ENCODE peak calls at places on chromosome 19, in nine cellular contexts. One of them, this sample, is unnamed.

GRCh38 chr19:52190679-52191293 is 934 bp downstream of the PPP2R1A start:
- DNase-seq in fibroblast of gingiva: peak
- DNase-seq in upper lobe of left lung: no peak
- DNase-seq in GM12891: no peak
- DNase-seq in left kidney: peak
- DNase-seq in choroid plexus epithelial cell: peak
- DNase-seq in activated CD4-positive, alpha-beta T cell treated with anti-CD3 and anti-CD28 coated beads, Interleukin-2, amount 10 ng/mL, durations not matched to agents 7 days and 5 days: no peak
- DNase-seq in lower lobe of right lung: peak
- DNase-seq in T-helper 2 cell: no peak
- DNase-seq in this sample: peak

GRCh38 chr19:33191501-33191900 is 2.6 kb upstream of the LRP3 start:
- DNase-seq in fibroblast of gingiva: no peak
- DNase-seq in T-helper 2 cell: no peak
- DNase-seq in lower lobe of right lung: no peak
- DNase-seq in GM12891: no peak
- DNase-seq in left kidney: no peak
- DNase-seq in choroid plexus epithelial cell: no peak
- DNase-seq in activated CD4-positive, alpha-beta T cell treated with anti-CD3 and anti-CD28 coated beads, Interleukin-2, amount 10 ng/mL, durations not matched to agents 7 days and 5 days: no peak
- DNase-seq in upper lobe of left lung: no peak
- DNase-seq in this sample: peak

GRCh38 chr19:10603084-10603872 is 16.2 kb upstream of the AP1M2 start:
- DNase-seq in T-helper 2 cell: peak
- DNase-seq in activated CD4-positive, alpha-beta T cell treated with anti-CD3 and anti-CD28 coated beads, Interleukin-2, amount 10 ng/mL, durations not matched to agents 7 days and 5 days: peak
- DNase-seq in lower lobe of right lung: peak
- DNase-seq in upper lobe of left lung: peak
- DNase-seq in choroid plexus epithelial cell: peak
- DNase-seq in GM12891: peak
- DNase-seq in fibroblast of gingiva: no peak
- DNase-seq in left kidney: peak
- DNase-seq in this sample: peak

GRCh38 chr19:10726268-10726667 is 8.4 kb downstream of the DNM2 start:
- DNase-seq in upper lobe of left lung: peak
- DNase-seq in GM12891: no peak
- DNase-seq in left kidney: no peak
- DNase-seq in fibroblast of gingiva: no peak
- DNase-seq in lower lobe of right lung: no peak
- DNase-seq in choroid plexus epithelial cell: no peak
- DNase-seq in T-helper 2 cell: no peak
- DNase-seq in activated CD4-positive, alpha-beta T cell treated with anti-CD3 and anti-CD28 coated beads, Interleukin-2, amount 10 ng/mL, durations not matched to agents 7 days and 5 days: no peak
- DNase-seq in this sample: no peak

GRCh38 chr19:18809149-18809978 is 18.3 kb upstream of the COMP start:
- DNase-seq in fibroblast of gingiva: peak
- DNase-seq in upper lobe of left lung: peak
- DNase-seq in lower lobe of right lung: no peak
- DNase-seq in GM12891: no peak
- DNase-seq in activated CD4-positive, alpha-beta T cell treated with anti-CD3 and anti-CD28 coated beads, Interleukin-2, amount 10 ng/mL, durations not matched to agents 7 days and 5 days: no peak
- DNase-seq in left kidney: no peak
- DNase-seq in choroid plexus epithelial cell: peak
- DNase-seq in T-helper 2 cell: no peak
- DNase-seq in this sample: peak

GRCh38 chr19:11073568-11073967 is 15.7 kb upstream of the LDLR start:
- DNase-seq in activated CD4-positive, alpha-beta T cell treated with anti-CD3 and anti-CD28 coated beads, Interleukin-2, amount 10 ng/mL, durations not matched to agents 7 days and 5 days: no peak
- DNase-seq in upper lobe of left lung: no peak
- DNase-seq in choroid plexus epithelial cell: no peak
- DNase-seq in left kidney: no peak
- DNase-seq in lower lobe of right lung: no peak
- DNase-seq in GM12891: no peak
- DNase-seq in T-helper 2 cell: no peak
- DNase-seq in fibroblast of gingiva: no peak
- DNase-seq in this sample: no peak

GRCh38 chr19:47445937-47446402 is 25.7 kb downstream of the SLC8A2 start:
- DNase-seq in choroid plexus epithelial cell: no peak
- DNase-seq in lower lobe of right lung: peak
- DNase-seq in left kidney: peak
- DNase-seq in T-helper 2 cell: peak
- DNase-seq in fibroblast of gingiva: no peak
- DNase-seq in upper lobe of left lung: peak
- DNase-seq in GM12891: no peak
- DNase-seq in activated CD4-positive, alpha-beta T cell treated with anti-CD3 and anti-CD28 coated beads, Interleukin-2, amount 10 ng/mL, durations not matched to agents 7 days and 5 days: peak
- DNase-seq in this sample: peak

GRCh38 chr19:18464646-18465045 is 26.7 kb upstream of the ISYNA1 start:
- DNase-seq in choroid plexus epithelial cell: peak
- DNase-seq in T-helper 2 cell: no peak
- DNase-seq in upper lobe of left lung: peak
- DNase-seq in left kidney: peak
- DNase-seq in GM12891: no peak
- DNase-seq in activated CD4-positive, alpha-beta T cell treated with anti-CD3 and anti-CD28 coated beads, Interleukin-2, amount 10 ng/mL, durations not matched to agents 7 days and 5 days: no peak
- DNase-seq in lower lobe of right lung: peak
- DNase-seq in fibroblast of gingiva: peak
- DNase-seq in this sample: peak